ENCODE peak calls at places on chromosomes 11 and 22, in ten cellular contexts. Q, C, T, M, H, P, U, V, F and Z are unnamed samples. For H3K4me1, the result is how much of the 10 kb centered on the place peaks cover.

GRCh38 chr22:47168900-47169800 is 406.7 kb downstream of the TBC1D22A start:
- DNase-seq in F (no peak), T (peak), V (peak), Q (no peak), U (peak), M (peak), H (no peak), P (peak), C (peak), Z (no peak)

GRCh38 chr11:27319065-27319464 is 44.0 kb downstream of the CCDC34 start:
- DNase-seq in T (peak), H (peak), P (no peak), M (no peak), U (no peak), F (no peak), V (no peak), Q (no peak), C (peak), Z (no peak)

GRCh38 chr11:34599406-34599901 is 21.4 kb upstream of the EHF start:
- DNase-seq in H (peak), U (no peak), C (peak), F (no peak), M (no peak), P (no peak), Q (no peak), V (no peak), T (peak), Z (no peak)

GRCh38 chr11:9982796-9983579 is 311.0 kb downstream of the SBF2 start:
- DNase-seq in M (no peak), H (no peak), Q (no peak), F (no peak), U (no peak), T (peak), P (no peak), V (peak), C (peak), Z (no peak)

GRCh38 chr22:41915035-41915782 is at the start of gene SHISA8:
- DNase-seq in C (peak), F (peak), H (peak), U (peak), V (peak), T (peak), P (peak), Q (peak), M (no peak), Z (peak)

GRCh38 chr11:134139873-134140331 is 71.0 kb downstream of the JAM3 start:
- DNase-seq in V (peak), T (peak), H (peak), P (no peak), M (peak), C (peak), F (peak), Q (peak), U (peak), Z (no peak)

GRCh38 chr22:44313385-44314006 is 745 bp upstream of the SHISAL1 start:
- DNase-seq in Q (no peak), F (no peak), H (no peak), T (no peak), P (no peak), V (no peak), C (no peak), U (no peak), M (no peak), Z (no peak)

GRCh38 chr11:65013130-65013691 is 749 bp upstream of the ARL2 start:
- DNase-seq in U (peak), M (peak), V (peak), F (peak), P (peak), H (peak), T (peak), C (peak), Q (peak), Z (no peak)

GRCh38 chr11:690738-691633 is 4.0 kb downstream of the DEAF1 start:
- DNase-seq in P (no peak), C (no peak), T (no peak), M (no peak), V (peak), U (no peak), Q (no peak), H (no peak), F (no peak), Z (no peak)

GRCh38 chr22:45240137-45240809 is 421 bp downstream of the KIAA0930 start:
- DNase-seq in C (peak), F (no peak), U (peak), M (no peak), Q (no peak), V (peak), T (no peak), H (no peak), P (peak), Z (no peak)

GRCh38 chr11:103889679-103890078 is 146.8 kb upstream of the DDI1 start:
- DNase-seq in P (no peak), M (no peak), H (no peak), Q (no peak), T (peak), C (no peak), F (no peak), U (no peak), V (no peak), Z (no peak)

GRCh38 chr11:74138021-74138420 is 32.8 kb downstream of the C2CD3 start:
- DNase-seq in V (no peak), T (peak), P (no peak), M (no peak), Q (no peak), U (no peak), F (no peak), H (no peak), C (peak), Z (no peak)

GRCh38 chr22:20889904-20890303 is 27.3 kb upstream of the CRKL start:
- DNase-seq in M (no peak), H (no peak), C (no peak), Q (no peak), T (no peak), F (no peak), V (no peak), P (no peak), U (no peak), Z (no peak)

GRCh38 chr11:79321282-79321681 is 119.5 kb downstream of the TENM4 start:
- DNase-seq in Q (no peak), F (no peak), V (no peak), C (peak), H (no peak), U (no peak), M (no peak), T (peak), P (no peak), Z (no peak)

GRCh38 chr11:75673977-75674582 is 5.2 kb upstream of the MAP6 start:
- DNase-seq in F (no peak), V (no peak), U (no peak), T (peak), Q (peak), P (no peak), M (no peak), H (peak), C (peak), Z (no peak)

GRCh38 chr11:289706-290620 is 1.0 kb downstream of the PGGHG start:
- DNase-seq in M (no peak), H (no peak), Q (peak), F (peak), U (peak), V (peak), T (no peak), P (peak), C (no peak), Z (peak)

GRCh38 chr22:45336971-45337431 is 27.3 kb downstream of the FAM118A start:
- DNase-seq in M (peak), F (no peak), U (no peak), T (no peak), P (peak), C (no peak), Q (peak), H (no peak), V (peak), Z (peak)

GRCh38 chr22:39302431-39302960 is 16.9 kb downstream of the RPL3 start:
- DNase-seq in T (no peak), F (no peak), V (no peak), P (no peak), C (no peak), M (no peak), Q (no peak), U (no peak), H (no peak), Z (no peak)

GRCh38 chr11:46855167-46855566 is 9.1 kb upstream of the CKAP5 start:
- DNase-seq in M (no peak), F (no peak), T (peak), P (no peak), V (no peak), Q (no peak), C (peak), H (no peak), U (no peak), Z (no peak)

GRCh38 chr11:116173946-116174911 is 598.6 kb downstream of the BUD13 start:
- DNase-seq in T (no peak), U (no peak), C (no peak), H (no peak), P (no peak), M (no peak), F (peak), Q (no peak), V (no peak), Z (no peak)

GRCh38 chr22:45284705-45285305 is at the start of gene UPK3A:
- DNase-seq in M (peak), F (peak), C (no peak), H (peak), V (peak), U (peak), T (no peak), Q (peak), P (peak), Z (peak)

GRCh38 chr11:2781413-2782274 is 81.8 kb upstream of the KCNQ1OT1 start:
- DNase-seq in U (no peak), P (peak), C (no peak), M (peak), F (peak), Q (peak), T (peak), H (no peak), V (peak), Z (peak)

GRCh38 chr22:24806663-24807001 is 621 bp downstream of the SGSM1 start:
- DNase-seq in H (no peak), U (no peak), C (no peak), T (no peak), M (no peak), P (no peak), F (no peak), V (no peak), Q (no peak), Z (no peak)

DNA sequence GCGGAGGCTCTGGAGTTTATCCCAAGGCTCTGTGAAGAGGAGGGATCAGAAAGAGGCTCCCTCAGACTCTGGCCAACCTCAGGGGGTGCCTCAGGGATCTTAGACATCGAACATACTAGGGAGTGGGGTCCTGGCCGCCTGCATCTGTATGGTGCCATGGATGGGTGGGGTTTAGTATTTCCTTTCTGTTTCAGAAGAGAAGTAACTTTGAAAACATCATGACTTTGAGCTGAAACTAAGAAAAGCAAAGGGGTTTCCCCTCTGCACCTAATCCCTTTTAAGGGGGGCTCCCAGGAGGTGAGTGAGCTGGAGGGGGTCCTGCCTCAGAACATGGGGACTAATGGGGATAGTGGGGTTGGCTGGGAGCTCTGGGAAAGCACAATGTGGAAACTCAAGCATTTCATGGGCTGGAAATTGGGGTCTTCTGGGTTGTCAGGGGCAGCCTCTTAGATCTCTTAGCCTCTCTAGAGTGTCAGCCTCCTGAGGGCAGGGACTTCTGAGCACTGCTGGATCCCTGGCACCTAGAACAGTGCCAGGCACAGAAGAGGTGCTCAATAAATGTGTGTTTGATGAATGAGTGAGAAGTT is 11.8 kb upstream of the SSTR3 start:
- DNase-seq in H (peak), V (no peak), Q (no peak), P (no peak), C (no peak), U (no peak), T (no peak), M (no peak), F (no peak), Z (no peak)
- H3K4me1 ChIP-seq in H (half or more), V (under half), Q (under half), P (under half), C (under half), U (under half), T (under half), M (under half), F (half or more), Z (under half)

DNA sequence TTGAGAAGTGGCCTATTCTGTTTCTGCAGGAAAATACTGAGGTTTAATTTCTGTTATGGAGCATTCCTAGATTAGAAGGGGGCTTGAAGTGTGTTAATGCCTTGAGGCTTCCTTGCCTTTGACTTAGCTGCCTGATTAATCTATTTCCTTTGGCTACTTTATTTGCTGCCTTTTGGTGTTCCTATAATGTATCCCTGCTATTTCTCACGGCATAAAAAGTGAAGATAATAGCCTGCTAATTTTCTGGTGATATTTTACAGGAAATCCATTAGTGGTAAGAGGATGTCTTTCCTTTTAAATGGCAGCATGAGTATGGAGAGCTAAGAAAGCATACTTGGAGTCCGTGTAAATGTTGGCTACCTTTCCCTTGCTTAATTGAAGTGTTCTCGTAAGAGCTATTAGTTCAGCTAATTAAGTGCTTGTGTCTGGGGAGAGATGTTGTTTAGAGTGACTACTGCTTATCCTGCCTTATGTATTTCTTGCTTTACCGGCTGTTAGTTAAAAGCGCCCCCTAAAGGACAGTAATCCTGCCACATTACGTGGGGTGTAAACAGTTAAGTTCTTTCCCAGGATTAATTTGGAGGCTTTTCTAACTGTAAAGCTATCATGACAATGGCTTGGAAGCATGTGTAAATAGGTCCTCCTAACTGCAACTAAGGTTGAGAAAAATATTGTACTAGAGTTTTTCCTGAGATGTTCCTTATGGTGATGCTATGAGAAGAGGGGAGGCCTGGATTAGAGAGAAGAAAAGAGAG is 45.6 kb downstream of the ZNF280B start:
- DNase-seq in Q (no peak), V (no peak), T (no peak), M (no peak), H (peak), F (no peak), C (no peak), U (peak), P (no peak), Z (no peak)
- TF ChIP-seq CTCF in Q (no peak), V (no peak), T (peak), M (no peak), H (peak), F (no peak), C (no peak), U (peak), P (no peak), Z (no peak)

GRCh38 chr11:15507592-15507991 is 392.9 kb downstream of the INSC start:
- DNase-seq in H (no peak), M (no peak), V (peak), F (no peak), U (no peak), C (peak), Q (no peak), P (no peak), T (no peak), Z (no peak)
- H3K4me3 ChIP-seq in H (no peak), M (no peak), V (no peak), F (no peak), U (no peak), C (no peak), Q (no peak), P (no peak), T (no peak), Z (no peak)

GRCh38 chr11:113249786-113250185 is 64.6 kb upstream of the TTC12 start:
- DNase-seq in P (no peak), F (no peak), U (no peak), M (no peak), C (no peak), V (no peak), Q (no peak), H (no peak), T (no peak), Z (no peak)
- H3K4me1 ChIP-seq in P (under half), F (under half), U (under half), M (under half), C (under half), V (under half), Q (under half), H (under half), T (under half), Z (under half)

DNA sequence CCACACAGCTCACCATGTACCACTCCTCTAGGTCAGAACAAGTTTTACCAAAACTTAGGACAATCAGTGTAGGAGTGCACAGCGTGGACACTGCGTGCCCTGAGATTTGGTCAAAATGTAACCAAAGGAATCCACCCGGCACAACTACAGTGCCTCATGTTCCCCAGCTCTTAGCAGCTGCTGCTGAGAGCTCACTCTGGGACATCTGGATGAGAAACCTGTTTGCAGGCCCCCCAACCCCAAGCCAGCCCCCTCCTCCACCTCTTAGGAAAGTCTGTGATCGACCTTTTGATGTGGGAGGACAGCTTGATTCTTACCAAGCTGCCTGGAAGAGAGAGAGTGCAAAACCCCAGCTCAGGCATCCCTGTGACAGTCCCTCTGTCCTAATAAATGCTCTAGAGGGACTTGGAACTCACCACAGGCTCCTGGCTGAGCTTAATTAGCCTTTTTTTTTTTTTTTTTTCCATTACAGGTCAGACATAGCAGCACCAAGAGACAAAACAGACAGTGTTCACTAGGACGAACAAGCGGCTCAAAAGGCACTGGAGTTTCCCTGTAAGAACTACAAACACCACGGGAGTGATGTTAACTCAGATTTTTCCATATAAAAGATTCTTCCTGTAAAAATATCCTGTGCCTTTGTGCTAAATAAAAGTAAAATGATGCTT is 101.2 kb upstream of the AKIP1 start:
- DNase-seq in H (no peak), P (no peak), F (no peak), T (no peak), C (no peak), Q (no peak), M (no peak), U (peak), V (no peak), Z (no peak)
- TF ChIP-seq CTCF in H (no peak), P (no peak), F (no peak), T (no peak), C (no peak), Q (no peak), M (no peak), U (no peak), V (no peak), Z (no peak)